ENCODE peak calls at places on chromosomes 12 and 14, in five cellular contexts. E, N, Q, L and V are unnamed samples.

GRCh38 chr12:23694307-23694706 is 255.2 kb downstream of the SOX5 start:
- DNase-seq in E (no peak), N (no peak), L (no peak), Q (no peak), V (no peak)

GRCh38 chr14:68864301-68864810 is 71.5 kb upstream of the ZFP36L1 start:
- DNase-seq in Q (no peak), L (peak), N (no peak), E (no peak), V (no peak)

GRCh38 chr14:75445958-75446357 is 18.1 kb downstream of the JDP2 start:
- DNase-seq in E (no peak), L (no peak), N (no peak), Q (no peak), V (no peak)

GRCh38 chr14:45673420-45673819 is 420.4 kb upstream of the MIS18BP1 start:
- DNase-seq in E (no peak), L (no peak), N (no peak), Q (no peak), V (no peak)

GRCh38 chr12:104736307-104736706 is 221.8 kb downstream of the SLC41A2 start:
- DNase-seq in L (peak), Q (no peak), E (peak), N (peak), V (no peak)

GRCh38 chr12:131363416-131363815 is 347.5 kb upstream of the SFSWAP start:
- DNase-seq in L (no peak), Q (no peak), E (no peak), N (no peak), V (no peak)

GRCh38 chr14:47675489-47676300 is at the start of gene MDGA2:
- DNase-seq in E (peak), N (peak), L (no peak), Q (peak), V (peak)

GRCh38 chr12:19222566-19222965 is 93.0 kb downstream of the PLEKHA5 start:
- DNase-seq in Q (no peak), E (no peak), L (no peak), N (no peak), V (no peak)

GRCh38 chr12:106369624-106370346 is 12.2 kb downstream of the POLR3B start:
- DNase-seq in N (peak), E (peak), L (peak), Q (no peak), V (no peak)

GRCh38 chr14:105528859-105529505 is 2.6 kb downstream of the TMEM121 start:
- DNase-seq in L (no peak), E (no peak), N (no peak), Q (no peak), V (no peak)

GRCh38 chr12:120719072-120719471 is 6.6 kb upstream of the ACADS start:
- DNase-seq in L (no peak), N (no peak), Q (no peak), E (no peak), V (no peak)

GRCh38 chr12:58832920-58833319 is 87.4 kb downstream of the LRIG3 start:
- DNase-seq in Q (no peak), E (no peak), L (no peak), N (no peak), V (no peak)

GRCh38 chr14:31024577-31025334 is 693 bp upstream of the AP4S1 start:
- DNase-seq in L (no peak), E (peak), N (peak), Q (no peak), V (no peak)

GRCh38 chr14:31934767-31935266 is 142.3 kb upstream of the ARHGAP5 start:
- DNase-seq in Q (peak), E (peak), L (peak), N (peak), V (peak)

GRCh38 chr14:43649508-43649907 is 857.6 kb downstream of the FSCB start:
- DNase-seq in L (no peak), E (no peak), Q (no peak), N (no peak), V (no peak)

GRCh38 chr14:75428230-75429104 is 645 bp downstream of the JDP2 start:
- DNase-seq in Q (peak), N (no peak), L (peak), E (no peak), V (peak)

GRCh38 chr12:4900327-4900726 is 9.4 kb upstream of the KCNA1 start:
- DNase-seq in Q (no peak), E (no peak), L (peak), N (peak), V (no peak)

GRCh38 chr12:56957229-56958052 is at the start of gene RDH16:
- DNase-seq in E (no peak), Q (no peak), L (no peak), N (no peak), V (no peak)

GRCh38 chr14:34851395-34851794 is 23.8 kb downstream of the BAZ1A start:
- DNase-seq in Q (no peak), N (peak), E (peak), L (peak), V (no peak)

GRCh38 chr14:76314521-76314951 is 61.4 kb upstream of the ESRRB start:
- DNase-seq in L (no peak), Q (no peak), E (no peak), N (no peak), V (no peak)

GRCh38 chr12:132395908-132396305 is 66.5 kb upstream of the GALNT9 start:
- DNase-seq in Q (no peak), E (no peak), L (no peak), N (no peak), V (no peak)

GRCh38 chr12:123142948-123143752 is 7.7 kb downstream of the PITPNM2 start:
- DNase-seq in N (peak), L (no peak), Q (no peak), E (peak), V (no peak)

GRCh38 chr12:84069079-84069661 is 843.4 kb downstream of the SLC6A15 start:
- DNase-seq in E (no peak), Q (no peak), N (no peak), L (no peak), V (no peak)

GRCh38 chr12:27285395-27285794 is 41.3 kb downstream of the STK38L start:
- DNase-seq in E (peak), L (peak), N (peak), Q (no peak), V (no peak)

GRCh38 chr12:115017346-115017745 is 333.4 kb upstream of the TBX3 start:
- DNase-seq in N (no peak), Q (no peak), E (no peak), L (no peak), V (no peak)

GRCh38 chr12:115914122-115914521 is 363.4 kb downstream of the MED13L start:
- DNase-seq in Q (no peak), N (no peak), E (no peak), L (no peak), V (no peak)

GRCh38 chr12:52838871-52839446 is 4.8 kb upstream of the KRT79 start:
- DNase-seq in N (no peak), Q (no peak), E (no peak), L (no peak), V (peak)

GRCh38 chr12:100798799-100799198 is 4.2 kb downstream of the ANO4 start:
- DNase-seq in E (peak), L (peak), Q (no peak), N (peak), V (no peak)

GRCh38 chr12:57618966-57619433 is 7.8 kb downstream of the ARHGEF25 start:
- DNase-seq in N (no peak), E (no peak), Q (no peak), L (no peak), V (peak)

GRCh38 chr12:106178582-106178981 is 39.8 kb upstream of the NUAK1 start:
- DNase-seq in E (no peak), L (no peak), N (no peak), Q (no peak), V (no peak)

GRCh38 chr12:15520083-15520482 is 197.8 kb downstream of the PTPRO start:
- DNase-seq in Q (no peak), E (no peak), L (no peak), N (no peak), V (no peak)

GRCh38 chr12:70060634-70061033 is 182.6 kb upstream of the CNOT2 start:
- DNase-seq in Q (no peak), L (no peak), E (no peak), N (no peak), V (no peak)

GRCh38 chr12:54725233-54725843 is 77.2 kb upstream of the DCD start:
- DNase-seq in N (no peak), L (peak), E (no peak), Q (no peak), V (peak)

GRCh38 chr12:100114574-100114973 is 28.1 kb downstream of the BLTP3B start:
- DNase-seq in N (peak), L (peak), E (peak), Q (no peak), V (no peak)

DNA sequence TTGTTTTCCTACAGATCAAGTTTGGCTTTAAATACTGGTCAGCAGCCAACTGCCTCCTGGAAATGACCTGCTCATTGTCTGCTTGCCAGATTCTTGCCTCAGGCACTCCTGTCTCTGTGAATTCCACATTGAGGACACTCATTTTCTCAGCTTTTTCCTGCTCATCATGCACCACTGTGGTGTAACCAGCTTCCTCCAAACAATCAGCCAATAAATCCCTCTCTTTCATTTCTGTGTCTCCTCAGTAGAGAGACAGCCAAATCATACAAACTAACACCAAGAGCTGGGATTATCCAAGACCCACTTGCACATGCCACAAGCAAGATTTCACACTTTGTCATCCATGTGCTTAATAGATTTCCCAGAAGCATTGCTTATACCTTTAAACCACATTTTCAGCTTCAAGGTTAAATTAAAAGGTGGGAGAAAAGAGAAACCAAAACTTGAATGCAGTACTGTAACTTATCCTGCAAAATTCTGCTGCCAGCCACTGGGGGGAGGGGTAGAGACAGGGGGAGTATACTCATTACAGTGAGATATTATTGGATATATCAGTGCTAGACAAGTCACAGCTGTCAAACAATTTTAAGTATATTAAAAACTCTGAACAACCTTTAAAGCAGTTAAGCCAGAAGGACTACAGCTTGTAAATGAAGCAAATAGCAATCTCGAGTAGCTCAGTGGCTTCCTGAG is 105.0 kb downstream of the PPP2R5E start:
- DNase-seq in E (peak), Q (no peak), N (peak), L (peak), V (no peak)
- TF ChIP-seq CTCF in E (peak), Q (peak), N (peak), L (peak), V (no peak)

GRCh38 chr14:95609398-95609990 is 74.6 kb downstream of the GLRX5 start:
- DNase-seq in N (no peak), Q (peak), E (peak), L (peak), V (peak)
- TF ChIP-seq CTCF in N (peak), Q (peak), E (peak), L (peak), V (peak)

DNA sequence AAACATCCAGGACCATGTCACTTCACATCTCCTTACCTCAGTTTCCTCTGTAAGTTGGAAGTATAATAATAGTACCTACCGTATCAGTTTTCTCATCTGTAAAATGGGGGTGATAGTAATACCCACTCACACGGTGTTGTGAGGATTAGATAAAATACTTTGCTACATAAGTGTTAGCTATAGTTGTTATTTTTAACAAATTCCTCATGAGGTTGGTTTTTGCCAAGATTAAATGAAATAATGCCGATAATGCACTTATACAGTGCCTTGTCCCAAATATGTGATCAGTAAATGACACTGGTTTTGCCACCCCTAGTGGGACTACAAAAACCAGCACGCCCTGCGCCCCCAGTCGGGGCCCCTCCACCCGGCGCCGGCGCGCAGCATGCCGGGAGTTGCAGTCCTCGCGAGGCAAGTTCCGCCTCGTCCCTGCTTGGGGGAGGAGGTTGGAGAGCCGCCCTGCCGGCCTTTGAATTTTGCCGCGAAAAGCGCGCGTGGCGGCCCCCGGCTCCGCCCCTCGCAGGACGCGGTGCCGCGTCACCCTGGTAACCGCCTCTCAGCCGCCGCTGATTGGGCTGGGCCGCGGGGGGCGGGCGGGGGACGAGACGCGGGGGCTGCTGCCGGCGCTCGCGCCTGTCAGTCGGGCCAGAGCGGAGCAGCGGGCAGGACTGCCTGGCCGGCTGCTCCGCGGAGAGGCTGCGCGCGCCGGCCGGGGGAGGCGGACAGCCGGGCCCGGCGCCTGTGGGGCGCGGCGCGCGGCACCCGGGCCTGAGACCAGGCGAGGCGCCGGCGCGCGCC is at the start of gene FAM222A:
- DNase-seq in N (peak), E (peak), L (peak), Q (peak), V (peak)
- TF ChIP-seq CTCF in N (no peak), E (no peak), L (peak), Q (no peak), V (peak)

GRCh38 chr14:102813691-102814090 is 36.4 kb downstream of the TRAF3 start:
- DNase-seq in Q (no peak), E (no peak), N (no peak), L (no peak), V (no peak)
- TF ChIP-seq CTCF in Q (no peak), E (no peak), N (no peak), L (no peak), V (no peak)

DNA sequence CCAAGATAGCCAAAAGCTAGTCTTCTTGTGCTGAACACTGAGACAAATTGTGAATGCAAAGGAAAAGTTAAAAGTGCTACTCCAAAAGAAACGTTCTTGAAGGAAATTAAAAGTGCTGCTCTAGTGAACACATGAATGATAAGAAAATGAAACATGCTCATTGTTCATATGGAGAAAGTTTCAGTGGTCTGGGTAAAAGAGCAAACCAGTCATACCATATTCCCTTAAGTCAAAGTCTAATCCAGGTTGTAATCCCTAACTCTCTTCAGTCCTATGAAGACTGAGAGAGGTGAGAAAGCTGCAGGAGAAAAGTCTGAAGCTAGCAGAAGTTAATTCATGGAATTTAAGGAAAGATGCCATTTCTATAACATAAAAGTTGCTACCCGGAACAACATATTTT is 121.6 kb downstream of the MNAT1 start:
- DNase-seq in E (no peak), Q (no peak), N (no peak), L (no peak), V (no peak)
- TF ChIP-seq CTCF in E (no peak), Q (no peak), N (no peak), L (no peak), V (no peak)

DNA sequence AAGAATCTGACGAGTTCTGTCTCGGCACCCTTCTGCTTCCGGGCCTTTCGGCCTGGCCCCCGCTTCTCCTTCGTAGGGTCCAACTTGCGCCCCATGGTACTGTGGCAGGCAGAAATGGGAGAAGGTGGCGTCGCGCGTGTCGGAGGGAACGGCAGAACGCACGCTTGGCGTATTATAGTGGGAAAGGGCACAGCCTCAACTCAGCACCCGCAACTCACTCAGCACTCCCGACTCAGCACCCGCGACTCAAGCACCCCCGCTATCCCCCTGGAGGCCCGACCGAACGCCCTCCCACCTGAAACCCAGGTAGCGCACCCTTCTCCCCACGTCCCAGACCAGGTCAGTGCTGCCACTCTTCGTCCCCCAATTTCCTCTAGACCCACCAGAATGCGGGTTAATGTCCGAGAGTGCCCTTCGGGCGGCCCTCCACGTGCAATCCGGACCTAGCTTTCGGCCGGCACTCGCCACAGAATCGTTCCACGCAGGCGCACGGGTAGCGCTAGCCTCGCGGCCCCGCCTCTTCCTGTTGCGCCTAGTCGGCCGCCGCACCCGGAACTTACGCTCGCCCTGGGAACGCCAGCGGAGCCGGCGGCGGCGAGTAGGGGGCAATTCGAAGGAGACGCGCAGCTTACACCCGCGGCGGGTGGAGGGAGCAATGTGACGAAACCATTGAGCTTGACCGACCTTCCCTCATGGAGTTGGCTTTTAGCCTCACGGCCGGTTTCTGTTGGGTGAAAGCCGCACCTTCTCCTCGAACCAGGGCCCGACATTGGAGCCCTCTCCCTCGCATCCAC is at the start of gene NOP2:
- DNase-seq in L (peak), E (peak), N (peak), Q (peak), V (peak)
- TF ChIP-seq CTCF in L (no peak), E (no peak), N (no peak), Q (no peak), V (no peak)

GRCh38 chr14:90105756-90106155 is 44.0 kb downstream of the KCNK13 start:
- DNase-seq in N (no peak), Q (no peak), L (peak), E (no peak), V (no peak)

GRCh38 chr14:90111895-90112534 is 50.2 kb downstream of the KCNK13 start:
- DNase-seq in E (peak), N (peak), L (no peak), Q (no peak), V (no peak)

GRCh38 chr14:90107789-90108188 is 46.0 kb downstream of the KCNK13 start:
- DNase-seq in E (no peak), Q (no peak), N (no peak), L (no peak), V (no peak)

GRCh38 chr14:90114554-90114953 is 52.8 kb downstream of the KCNK13 start:
- DNase-seq in Q (no peak), L (no peak), E (no peak), N (no peak), V (no peak)

GRCh38 chr14:90109858-90110257 is 48.1 kb downstream of the KCNK13 start:
- DNase-seq in N (no peak), Q (no peak), E (no peak), L (no peak), V (peak)
- TF ChIP-seq CTCF in N (peak), Q (peak), E (peak), L (peak), V (peak)